ENCODE peak calls at places on chromosomes 7 and 10, in seven cellular contexts. U is adrenal gland; E is tibial artery; R is GM13976; Q is tibial nerve; W is mucosa of descending colon; H is CD4-positive, alpha-beta T cell. D is an unnamed sample.

GRCh38 chr10:70540089-70540788 is 61.7 kb downstream of the PALD1 start:
- DNase-seq in U (no peak), E (no peak), R (peak; percentile 78), Q (no peak), W (no peak), H (peak; percentile 19), D (peak; percentile 53)

GRCh38 chr7:44258423-44258760 is 57.6 kb downstream of the YKT6 start:
- DNase-seq in U (no peak), E (no peak), R (no peak), Q (no peak), W (no peak), H (no peak), D (no peak)

GRCh38 chr10:30812018-30812851 is 182.7 kb upstream of the LYZL2 start:
- DNase-seq in U (peak; percentile 73), E (peak; percentile 62), R (no peak), Q (peak; percentile 28), W (no peak), H (no peak), D (no peak)

GRCh38 chr10:77801474-77802238 is 124.9 kb downstream of the DLG5 start:
- DNase-seq in U (peak; percentile 82), E (no peak), R (no peak), Q (no peak), W (no peak), H (peak; percentile 9), D (no peak)

GRCh38 chr10:80509403-80510161 is 28.1 kb upstream of the SH2D4B start:
- DNase-seq in U (peak; percentile 45), E (no peak), R (no peak), Q (no peak), W (no peak), H (no peak), D (no peak)

GRCh38 chr7:138872576-138872975 is 74.6 kb upstream of the ATP6V0A4 start:
- DNase-seq in U (no peak), E (no peak), R (no peak), Q (no peak), W (no peak), H (no peak), D (no peak)

GRCh38 chr7:118575393-118575948 is 351.0 kb downstream of the ANKRD7 start:
- DNase-seq in U (no peak), E (no peak), R (no peak), Q (no peak), W (no peak), H (no peak), D (no peak)

GRCh38 chr7:138981332-138982203 is at the start of gene KIAA1549:
- DNase-seq in U (peak; percentile 59), E (peak; percentile 30), R (peak; percentile 94), Q (no peak), W (peak; percentile 65), H (peak; percentile 34), D (peak; percentile 60)

GRCh38 chr7:150325110-150325611 is 1.8 kb upstream of the ACTR3C start:
- DNase-seq in U (no peak), E (no peak), R (no peak), Q (no peak), W (peak; percentile 69), H (no peak), D (no peak)

GRCh38 chr7:30003098-30003497 is 13.5 kb upstream of the SCRN1 start:
- DNase-seq in U (no peak), E (no peak), R (no peak), Q (no peak), W (no peak), H (no peak), D (no peak)

GRCh38 chr10:690227-691161 is 1.0 kb upstream of the DIP2C start:
- DNase-seq in U (no peak), E (no peak), R (no peak), Q (no peak), W (no peak), H (no peak), D (no peak)

GRCh38 chr10:132714096-132714721 is 71.7 kb downstream of the NKX6-2 start:
- DNase-seq in U (no peak), E (no peak), R (no peak), Q (peak; percentile 49), W (peak; percentile 37), H (no peak), D (no peak)

GRCh38 chr10:77715081-77715480 is 77.5 kb upstream of the KCNMA1 start:
- DNase-seq in U (no peak), E (no peak), R (no peak), Q (no peak), W (no peak), H (no peak), D (no peak)

GRCh38 chr7:87148332-87148955 is 3.8 kb upstream of the DMTF1 start:
- DNase-seq in U (no peak), E (no peak), R (peak; percentile 45), Q (no peak), W (no peak), H (no peak), D (no peak)

GRCh38 chr10:97849101-97849490 is 547 bp upstream of the GOLGA7B start:
- DNase-seq in U (no peak), E (no peak), R (no peak), Q (no peak), W (no peak), H (no peak), D (no peak)

GRCh38 chr10:88114368-88114767 is 250.9 kb downstream of the PTEN start:
- DNase-seq in U (peak; percentile 40), E (peak; percentile 43), R (no peak), Q (no peak), W (no peak), H (peak; percentile 10), D (no peak)

GRCh38 chr7:10950494-10950893 is 23.2 kb upstream of the PHF14 start:
- DNase-seq in U (no peak), E (no peak), R (no peak), Q (no peak), W (no peak), H (no peak), D (no peak)

GRCh38 chr10:64626856-64627255 is 1105.7 kb downstream of the REEP3 start:
- DNase-seq in U (no peak), E (no peak), R (no peak), Q (no peak), W (no peak), H (no peak), D (no peak)

GRCh38 chr10:70500812-70501301 is 22.3 kb downstream of the PALD1 start:
- DNase-seq in U (peak; percentile 43), E (no peak), R (no peak), Q (no peak), W (no peak), H (no peak), D (no peak)

GRCh38 chr10:100006241-100006886 is 3.4 kb downstream of the DNMBP start:
- DNase-seq in U (peak; percentile 62), E (no peak), R (peak; percentile 66), Q (no peak), W (no peak), H (no peak), D (no peak)

GRCh38 chr7:1550005-1550845 is 5.8 kb downstream of the TMEM184A start:
- DNase-seq in U (no peak), E (no peak), R (no peak), Q (no peak), W (no peak), H (no peak), D (no peak)

GRCh38 chr7:139771001-139771956 is 6.5 kb downstream of the HIPK2 start:
- DNase-seq in U (no peak), E (no peak), R (no peak), Q (no peak), W (no peak), H (no peak), D (no peak)

GRCh38 chr7:41007351-41007751 is 695.5 kb downstream of the INHBA start:
- DNase-seq in U (no peak), E (peak; percentile 25), R (no peak), Q (no peak), W (no peak), H (no peak), D (no peak)

GRCh38 chr10:15787426-15787825 is 67.7 kb upstream of the ITGA8 start:
- DNase-seq in U (no peak), E (no peak), R (no peak), Q (no peak), W (no peak), H (no peak), D (no peak)

GRCh38 chr7:106369349-106369748 is 84.6 kb upstream of the NAMPT start:
- DNase-seq in U (no peak), E (no peak), R (no peak), Q (no peak), W (no peak), H (no peak), D (no peak)

GRCh38 chr7:37281368-37282092 is 167.1 kb downstream of the ELMO1 start:
- DNase-seq in U (no peak), E (no peak), R (no peak), Q (no peak), W (no peak), H (no peak), D (peak; percentile 25)

GRCh38 chr7:142375710-142376313 is 118.0 kb upstream of the PRSS58 start:
- DNase-seq in U (no peak), E (no peak), R (no peak), Q (no peak), W (no peak), H (no peak), D (no peak)

GRCh38 chr7:64946772-64947171 is 43.7 kb downstream of the ZNF273 start:
- DNase-seq in U (no peak), E (no peak), R (no peak), Q (no peak), W (no peak), H (no peak), D (no peak)
- TF ChIP-seq CTCF in U (peak; percentile 13), E (no peak), R (no peak), Q (no peak), W (no peak), H (no peak), D (no peak)

GRCh38 chr7:95527033-95527775 is 41.5 kb downstream of the ASB4 start:
- DNase-seq in U (peak; percentile 74), E (peak; percentile 32), R (peak; percentile 57), Q (no peak), W (no peak), H (no peak), D (peak; percentile 29)
- TF ChIP-seq CTCF in U (peak; percentile 91), E (peak; percentile 89), R (peak; percentile 65), Q (peak; percentile 84), W (peak; percentile 77), H (no peak), D (peak; percentile 94)

GRCh38 chr10:25349520-25349919 is 174.7 kb downstream of the GPR158 start:
- DNase-seq in U (no peak), E (no peak), R (no peak), Q (no peak), W (no peak), H (no peak), D (no peak)
- TF ChIP-seq CTCF in U (no peak), E (no peak), R (no peak), Q (no peak), W (no peak), H (no peak), D (no peak)

DNA sequence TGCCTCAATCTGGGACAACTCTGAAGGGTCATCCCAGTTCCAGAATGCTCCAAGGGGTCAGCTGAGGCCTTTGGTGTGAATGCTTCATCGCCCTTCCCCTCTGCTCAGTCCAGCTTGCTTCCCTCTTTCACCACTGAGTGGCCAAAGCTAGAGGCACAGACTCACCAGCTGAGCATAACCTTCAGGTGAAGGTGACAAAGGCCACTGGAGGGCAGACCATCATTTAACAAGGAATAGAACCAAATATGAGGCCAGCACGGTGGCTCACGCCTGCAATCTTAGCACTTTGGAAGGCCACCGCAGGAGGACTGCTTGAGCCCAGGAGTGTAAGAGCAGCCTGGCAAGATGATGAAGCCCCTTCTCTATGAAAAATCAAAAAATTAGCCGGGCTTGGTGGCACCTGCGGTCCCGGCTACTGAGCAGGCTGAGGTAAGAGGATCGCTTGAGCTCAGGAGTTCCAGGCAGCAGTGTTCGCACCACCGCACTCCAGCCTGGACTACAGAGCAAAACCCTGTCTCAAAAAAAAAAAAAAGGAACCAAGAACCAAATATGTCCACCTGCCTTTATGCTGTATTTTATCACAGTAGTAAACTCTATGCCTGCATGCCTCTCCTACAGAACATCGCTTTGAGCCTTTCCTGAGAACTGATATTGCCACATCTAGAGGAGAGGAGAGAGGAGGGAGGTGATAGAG is 13.4 kb downstream of the PRKAG2 start:
- DNase-seq in U (no peak), E (no peak), R (no peak), Q (no peak), W (no peak), H (no peak), D (no peak)
- TF ChIP-seq CTCF in U (no peak), E (no peak), R (peak; percentile 23), Q (no peak), W (no peak), H (no peak), D (no peak)

D was measured in D721Med.